ENCODE peak calls at places on chromosome 6, in eight cellular contexts. One of them, this sample, is unnamed.

GRCh38 chr6:158161566-158162254 is 6.4 kb downstream of the SERAC1 start:
- DNase-seq in progenitor cell of endocrine pancreas: no peak
- DNase-seq in fibroblast of the aortic adventitia: no peak
- DNase-seq in cardiac fibroblast: no peak
- DNase-seq in nephron progenitor cell: no peak
- DNase-seq in HFF-Myc: no peak
- DNase-seq in OCI-LY7: no peak
- DNase-seq in heart left ventricle: no peak
- DNase-seq in this sample: no peak

GRCh38 chr6:164927288-164928040 is 381.9 kb downstream of the C6orf118 start:
- DNase-seq in progenitor cell of endocrine pancreas: peak
- DNase-seq in fibroblast of the aortic adventitia: peak
- DNase-seq in cardiac fibroblast: peak
- DNase-seq in nephron progenitor cell: peak
- DNase-seq in HFF-Myc: no peak
- DNase-seq in OCI-LY7: peak
- DNase-seq in heart left ventricle: peak
- DNase-seq in this sample: peak

GRCh38 chr6:168035661-168036616 is 38.5 kb downstream of the KIF25 start:
- DNase-seq in progenitor cell of endocrine pancreas: no peak
- DNase-seq in fibroblast of the aortic adventitia: peak
- DNase-seq in cardiac fibroblast: peak
- DNase-seq in nephron progenitor cell: no peak
- DNase-seq in HFF-Myc: no peak
- DNase-seq in OCI-LY7: no peak
- DNase-seq in heart left ventricle: no peak
- DNase-seq in this sample: no peak

GRCh38 chr6:121726596-121726995 is 291.1 kb downstream of the GJA1 start:
- DNase-seq in progenitor cell of endocrine pancreas: no peak
- DNase-seq in fibroblast of the aortic adventitia: peak
- DNase-seq in cardiac fibroblast: peak
- DNase-seq in nephron progenitor cell: no peak
- DNase-seq in HFF-Myc: no peak
- DNase-seq in OCI-LY7: no peak
- DNase-seq in heart left ventricle: no peak
- DNase-seq in this sample: no peak

GRCh38 chr6:109075934-109076333 is 18.7 kb downstream of the SESN1 start:
- DNase-seq in progenitor cell of endocrine pancreas: no peak
- DNase-seq in fibroblast of the aortic adventitia: no peak
- DNase-seq in cardiac fibroblast: no peak
- DNase-seq in nephron progenitor cell: no peak
- DNase-seq in HFF-Myc: peak
- DNase-seq in OCI-LY7: no peak
- DNase-seq in heart left ventricle: no peak
- DNase-seq in this sample: no peak

GRCh38 chr6:17115251-17116089 is 13.6 kb downstream of the STMND1 start:
- DNase-seq in progenitor cell of endocrine pancreas: no peak
- DNase-seq in fibroblast of the aortic adventitia: peak
- DNase-seq in cardiac fibroblast: peak
- DNase-seq in nephron progenitor cell: no peak
- DNase-seq in HFF-Myc: peak
- DNase-seq in OCI-LY7: no peak
- DNase-seq in heart left ventricle: no peak
- DNase-seq in this sample: no peak

GRCh38 chr6:95819939-95820338 is 195.8 kb upstream of the FUT9 start:
- DNase-seq in progenitor cell of endocrine pancreas: no peak
- DNase-seq in fibroblast of the aortic adventitia: no peak
- DNase-seq in cardiac fibroblast: no peak
- DNase-seq in nephron progenitor cell: no peak
- DNase-seq in HFF-Myc: no peak
- DNase-seq in OCI-LY7: peak
- DNase-seq in heart left ventricle: no peak
- DNase-seq in this sample: no peak

GRCh38 chr6:144757299-144757698 is 472.2 kb downstream of the UTRN start:
- DNase-seq in progenitor cell of endocrine pancreas: no peak
- DNase-seq in fibroblast of the aortic adventitia: no peak
- DNase-seq in cardiac fibroblast: no peak
- DNase-seq in nephron progenitor cell: no peak
- DNase-seq in HFF-Myc: no peak
- DNase-seq in OCI-LY7: no peak
- DNase-seq in heart left ventricle: no peak
- DNase-seq in this sample: no peak

GRCh38 chr6:149334201-149334600 is 16.7 kb downstream of the TAB2 start:
- DNase-seq in progenitor cell of endocrine pancreas: no peak
- DNase-seq in fibroblast of the aortic adventitia: peak
- DNase-seq in cardiac fibroblast: peak
- DNase-seq in nephron progenitor cell: no peak
- DNase-seq in HFF-Myc: no peak
- DNase-seq in OCI-LY7: no peak
- DNase-seq in heart left ventricle: no peak
- DNase-seq in this sample: no peak

GRCh38 chr6:7085911-7086310 is 21.9 kb upstream of the RREB1 start:
- DNase-seq in progenitor cell of endocrine pancreas: no peak
- DNase-seq in fibroblast of the aortic adventitia: no peak
- DNase-seq in cardiac fibroblast: peak
- DNase-seq in nephron progenitor cell: no peak
- DNase-seq in HFF-Myc: no peak
- DNase-seq in OCI-LY7: no peak
- DNase-seq in heart left ventricle: peak
- DNase-seq in this sample: peak

GRCh38 chr6:122381494-122382083 is 17.9 kb upstream of the HSF2 start:
- DNase-seq in progenitor cell of endocrine pancreas: peak
- DNase-seq in fibroblast of the aortic adventitia: peak
- DNase-seq in cardiac fibroblast: peak
- DNase-seq in nephron progenitor cell: peak
- DNase-seq in HFF-Myc: peak
- DNase-seq in OCI-LY7: peak
- DNase-seq in heart left ventricle: peak
- DNase-seq in this sample: peak

GRCh38 chr6:35765739-35766138 is 10.7 kb upstream of the CLPSL2 start:
- DNase-seq in progenitor cell of endocrine pancreas: no peak
- DNase-seq in fibroblast of the aortic adventitia: no peak
- DNase-seq in cardiac fibroblast: no peak
- DNase-seq in nephron progenitor cell: no peak
- DNase-seq in HFF-Myc: no peak
- DNase-seq in OCI-LY7: no peak
- DNase-seq in heart left ventricle: no peak
- DNase-seq in this sample: no peak

GRCh38 chr6:106146852-106147351 is 60.8 kb downstream of the PRDM1 start:
- DNase-seq in progenitor cell of endocrine pancreas: no peak
- DNase-seq in fibroblast of the aortic adventitia: no peak
- DNase-seq in cardiac fibroblast: no peak
- DNase-seq in nephron progenitor cell: no peak
- DNase-seq in HFF-Myc: no peak
- DNase-seq in OCI-LY7: no peak
- DNase-seq in heart left ventricle: no peak
- DNase-seq in this sample: no peak

GRCh38 chr6:19410477-19410876 is 426.7 kb upstream of the ID4 start:
- DNase-seq in progenitor cell of endocrine pancreas: no peak
- DNase-seq in fibroblast of the aortic adventitia: peak
- DNase-seq in cardiac fibroblast: peak
- DNase-seq in nephron progenitor cell: no peak
- DNase-seq in HFF-Myc: no peak
- DNase-seq in OCI-LY7: no peak
- DNase-seq in heart left ventricle: no peak
- DNase-seq in this sample: no peak

GRCh38 chr6:43923376-43924221 is 153.6 kb downstream of the VEGFA start:
- DNase-seq in progenitor cell of endocrine pancreas: no peak
- DNase-seq in fibroblast of the aortic adventitia: peak
- DNase-seq in cardiac fibroblast: peak
- DNase-seq in nephron progenitor cell: no peak
- DNase-seq in HFF-Myc: no peak
- DNase-seq in OCI-LY7: no peak
- DNase-seq in heart left ventricle: no peak
- DNase-seq in this sample: no peak

DNA sequence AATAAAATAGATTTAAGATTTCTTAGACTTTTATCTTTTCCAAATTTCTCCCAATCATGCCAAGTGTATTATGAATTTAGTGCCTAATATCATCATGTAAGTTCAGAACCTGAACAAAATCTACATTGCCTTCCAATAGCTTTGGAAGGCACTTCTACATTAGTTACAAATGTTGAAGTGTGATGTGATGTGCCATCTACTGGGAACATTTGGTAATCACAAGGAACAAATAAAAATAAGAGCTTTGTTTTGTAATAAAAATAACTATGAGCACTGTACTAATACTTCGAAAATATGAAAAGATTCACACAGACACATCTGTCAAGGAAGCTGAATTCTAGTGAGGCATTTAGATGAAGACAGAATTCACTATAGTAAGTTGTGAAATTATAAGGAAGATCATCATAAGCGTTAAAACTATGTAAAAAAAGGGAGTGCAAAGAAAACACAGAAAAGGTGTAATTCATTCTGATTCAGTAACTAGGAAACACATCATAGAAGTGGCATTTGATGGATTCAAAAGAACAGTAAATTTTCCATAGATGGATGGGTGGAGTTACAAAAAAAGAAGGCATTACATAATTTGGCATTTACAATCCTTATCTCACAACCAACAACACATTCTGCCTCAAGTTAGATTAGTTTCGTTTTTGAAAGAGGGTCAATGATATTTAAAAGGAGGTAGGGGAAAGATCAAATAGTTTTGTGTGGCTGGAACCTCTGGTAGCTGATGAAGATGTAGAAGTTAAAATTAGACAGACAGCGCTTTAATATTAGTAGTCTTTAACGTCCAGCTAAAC is 161.0 kb downstream of the ASCC3 start:
- DNase-seq in progenitor cell of endocrine pancreas: no peak
- DNase-seq in fibroblast of the aortic adventitia: peak
- DNase-seq in cardiac fibroblast: peak
- DNase-seq in nephron progenitor cell: no peak
- DNase-seq in HFF-Myc: peak
- DNase-seq in OCI-LY7: peak
- DNase-seq in heart left ventricle: no peak
- DNase-seq in this sample: no peak
- TF ChIP-seq CTCF in progenitor cell of endocrine pancreas: peak
- TF ChIP-seq CTCF in fibroblast of the aortic adventitia: peak
- TF ChIP-seq CTCF in cardiac fibroblast: peak
- TF ChIP-seq CTCF in nephron progenitor cell: peak
- TF ChIP-seq CTCF in HFF-Myc: peak
- TF ChIP-seq CTCF in OCI-LY7: peak
- TF ChIP-seq CTCF in heart left ventricle: peak
- TF ChIP-seq CTCF in this sample: peak

GRCh38 chr6:166027761-166028160 is 139.9 kb downstream of the TBXT start:
- DNase-seq in progenitor cell of endocrine pancreas: no peak
- DNase-seq in fibroblast of the aortic adventitia: peak
- DNase-seq in cardiac fibroblast: peak
- DNase-seq in nephron progenitor cell: no peak
- DNase-seq in HFF-Myc: no peak
- DNase-seq in OCI-LY7: no peak
- DNase-seq in heart left ventricle: no peak
- DNase-seq in this sample: no peak

GRCh38 chr6:166036321-166037105 is 131.1 kb downstream of the TBXT start:
- DNase-seq in progenitor cell of endocrine pancreas: no peak
- DNase-seq in fibroblast of the aortic adventitia: no peak
- DNase-seq in cardiac fibroblast: no peak
- DNase-seq in nephron progenitor cell: no peak
- DNase-seq in HFF-Myc: no peak
- DNase-seq in OCI-LY7: no peak
- DNase-seq in heart left ventricle: no peak
- DNase-seq in this sample: no peak

GRCh38 chr6:166031275-166031674 is 136.4 kb downstream of the TBXT start:
- DNase-seq in progenitor cell of endocrine pancreas: no peak
- DNase-seq in fibroblast of the aortic adventitia: no peak
- DNase-seq in cardiac fibroblast: no peak
- DNase-seq in nephron progenitor cell: no peak
- DNase-seq in HFF-Myc: no peak
- DNase-seq in OCI-LY7: no peak
- DNase-seq in heart left ventricle: no peak
- DNase-seq in this sample: no peak

GRCh38 chr6:166029506-166029905 is 138.1 kb downstream of the TBXT start:
- DNase-seq in progenitor cell of endocrine pancreas: no peak
- DNase-seq in fibroblast of the aortic adventitia: no peak
- DNase-seq in cardiac fibroblast: no peak
- DNase-seq in nephron progenitor cell: no peak
- DNase-seq in HFF-Myc: no peak
- DNase-seq in OCI-LY7: no peak
- DNase-seq in heart left ventricle: no peak
- DNase-seq in this sample: no peak

GRCh38 chr6:166032366-166033171 is 135.1 kb downstream of the TBXT start:
- DNase-seq in progenitor cell of endocrine pancreas: no peak
- DNase-seq in fibroblast of the aortic adventitia: peak
- DNase-seq in cardiac fibroblast: peak
- DNase-seq in nephron progenitor cell: no peak
- DNase-seq in HFF-Myc: no peak
- DNase-seq in OCI-LY7: no peak
- DNase-seq in heart left ventricle: peak
- DNase-seq in this sample: no peak
- TF ChIP-seq CTCF in progenitor cell of endocrine pancreas: no peak
- TF ChIP-seq CTCF in fibroblast of the aortic adventitia: peak
- TF ChIP-seq CTCF in cardiac fibroblast: peak
- TF ChIP-seq CTCF in nephron progenitor cell: no peak
- TF ChIP-seq CTCF in HFF-Myc: no peak
- TF ChIP-seq CTCF in OCI-LY7: no peak
- TF ChIP-seq CTCF in heart left ventricle: no peak
- TF ChIP-seq CTCF in this sample: peak

GRCh38 chr6:85917522-85917921 is 274.8 kb upstream of the SYNCRIP start:
- DNase-seq in progenitor cell of endocrine pancreas: no peak
- DNase-seq in fibroblast of the aortic adventitia: no peak
- DNase-seq in cardiac fibroblast: no peak
- DNase-seq in nephron progenitor cell: no peak
- DNase-seq in HFF-Myc: no peak
- DNase-seq in OCI-LY7: no peak
- DNase-seq in heart left ventricle: no peak
- DNase-seq in this sample: no peak

GRCh38 chr6:85920782-85921181 is 278.1 kb upstream of the SYNCRIP start:
- DNase-seq in progenitor cell of endocrine pancreas: no peak
- DNase-seq in fibroblast of the aortic adventitia: no peak
- DNase-seq in cardiac fibroblast: no peak
- DNase-seq in nephron progenitor cell: no peak
- DNase-seq in HFF-Myc: no peak
- DNase-seq in OCI-LY7: no peak
- DNase-seq in heart left ventricle: peak
- DNase-seq in this sample: no peak

GRCh38 chr6:85923013-85923430 is 280.3 kb upstream of the SYNCRIP start:
- DNase-seq in progenitor cell of endocrine pancreas: peak
- DNase-seq in fibroblast of the aortic adventitia: peak
- DNase-seq in cardiac fibroblast: peak
- DNase-seq in nephron progenitor cell: peak
- DNase-seq in HFF-Myc: peak
- DNase-seq in OCI-LY7: peak
- DNase-seq in heart left ventricle: no peak
- DNase-seq in this sample: no peak
- TF ChIP-seq CTCF in progenitor cell of endocrine pancreas: peak
- TF ChIP-seq CTCF in fibroblast of the aortic adventitia: peak
- TF ChIP-seq CTCF in cardiac fibroblast: peak
- TF ChIP-seq CTCF in nephron progenitor cell: peak
- TF ChIP-seq CTCF in HFF-Myc: peak
- TF ChIP-seq CTCF in OCI-LY7: peak
- TF ChIP-seq CTCF in heart left ventricle: peak
- TF ChIP-seq CTCF in this sample: peak

DNA sequence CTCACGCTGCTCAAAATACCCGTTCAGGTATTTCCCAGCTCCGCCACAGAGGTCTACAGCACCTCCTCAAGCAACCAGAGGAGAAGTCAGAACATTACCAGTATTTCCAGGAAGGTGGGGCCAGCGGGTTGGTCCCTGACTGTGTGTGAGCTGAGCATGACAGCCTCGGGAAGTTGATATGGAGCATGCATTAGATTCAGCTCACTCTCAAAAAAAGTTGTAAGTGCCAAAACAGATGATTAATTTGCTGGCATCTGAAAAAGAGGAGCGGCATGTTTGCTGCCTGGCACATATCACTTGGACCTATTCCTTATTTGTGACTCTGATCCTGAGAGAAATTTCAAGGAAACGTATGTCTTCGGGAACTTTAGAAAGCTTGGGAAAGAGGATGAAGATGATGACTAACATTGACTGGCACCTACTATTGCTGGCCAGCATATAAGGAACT is 32.3 kb downstream of the ELOVL2 start:
- DNase-seq in progenitor cell of endocrine pancreas: no peak
- DNase-seq in fibroblast of the aortic adventitia: peak
- DNase-seq in cardiac fibroblast: peak
- DNase-seq in nephron progenitor cell: peak
- DNase-seq in HFF-Myc: no peak
- DNase-seq in OCI-LY7: no peak
- DNase-seq in heart left ventricle: no peak
- DNase-seq in this sample: no peak
- TF ChIP-seq CTCF in progenitor cell of endocrine pancreas: no peak
- TF ChIP-seq CTCF in fibroblast of the aortic adventitia: no peak
- TF ChIP-seq CTCF in cardiac fibroblast: no peak
- TF ChIP-seq CTCF in nephron progenitor cell: no peak
- TF ChIP-seq CTCF in HFF-Myc: no peak
- TF ChIP-seq CTCF in OCI-LY7: no peak
- TF ChIP-seq CTCF in heart left ventricle: no peak
- TF ChIP-seq CTCF in this sample: no peak

This sample was measured in glutamatergic neuron.